ENCODE peak calls at places on chromosomes 5 and 9, in six cellular contexts. G, T, H, O, P and N are unnamed samples.

GRCh38 chr9:91361294-91362201 is at the start of gene AUH:
- DNase-seq in G (peak), T (peak), H (peak), O (peak), P (peak), N (peak)

GRCh38 chr9:105244274-105244995 is at the start of gene SLC44A1:
- DNase-seq in G (peak), T (peak), H (peak), O (peak), P (peak), N (peak)

GRCh38 chr5:66929995-66930394 is 266.6 kb downstream of the CD180 start:
- DNase-seq in G (no peak), T (no peak), H (no peak), O (no peak), P (no peak), N (no peak)

GRCh38 chr5:143601917-143602333 is 198.4 kb upstream of the NR3C1 start:
- DNase-seq in G (peak), T (no peak), H (no peak), O (no peak), P (no peak), N (no peak)

GRCh38 chr5:151092750-151093149 is 11.9 kb upstream of the TNIP1 start:
- DNase-seq in G (peak), T (peak), H (peak), O (no peak), P (peak), N (peak)

GRCh38 chr9:34995288-34996060 is 5.9 kb downstream of the DNAJB5 start:
- DNase-seq in G (peak), T (no peak), H (no peak), O (no peak), P (peak), N (peak)

GRCh38 chr5:115948013-115948605 is 14.2 kb upstream of the LVRN start:
- DNase-seq in G (no peak), T (no peak), H (no peak), O (no peak), P (peak), N (peak)

GRCh38 chr9:18371621-18372020 is 102.3 kb upstream of the ADAMTSL1 start:
- DNase-seq in G (no peak), T (no peak), H (no peak), O (no peak), P (no peak), N (no peak)

GRCh38 chr5:142324871-142325676 is at the start of gene SPRY4:
- DNase-seq in G (peak), T (peak), H (peak), O (peak), P (peak), N (peak)

GRCh38 chr9:107483666-107484065 is 5.9 kb downstream of the KLF4 start:
- DNase-seq in G (no peak), T (no peak), H (no peak), O (no peak), P (no peak), N (no peak)

GRCh38 chr5:1516615-1517601 is 6.9 kb downstream of the LPCAT1 start:
- DNase-seq in G (no peak), T (peak), H (peak), O (no peak), P (peak), N (peak)